ENCODE peak calls at places on chromosomes 1 and 21, in six cellular contexts. One of them, this sample, is unnamed.

GRCh38 chr21:35932232-35932911 is 128.0 kb downstream of the SETD4 start:
- DNase-seq in GM23248: peak
- DNase-seq in left ventricle myocardium inferior: peak
- DNase-seq in myocyte: peak
- DNase-seq in DMS79 treated with DMSO at 0.1 percent for 48 hours: peak
- DNase-seq in stimulated activated CD4-positive, alpha-beta T cell treated with anti-CD3 and anti-CD28 coated beads, Interleukin-2, amount 100 ng/mL, for 24 hours: no peak
- DNase-seq in this sample: peak

GRCh38 chr1:21904725-21905520 is 32.2 kb downstream of the HSPG2 start:
- DNase-seq in myocyte: peak
- DNase-seq in left ventricle myocardium inferior: peak
- DNase-seq in stimulated activated CD4-positive, alpha-beta T cell treated with anti-CD3 and anti-CD28 coated beads, Interleukin-2, amount 100 ng/mL, for 24 hours: peak
- DNase-seq in DMS79 treated with DMSO at 0.1 percent for 48 hours: no peak
- DNase-seq in GM23248: peak
- DNase-seq in this sample: peak

GRCh38 chr1:912740-913301 is 10.9 kb upstream of the SAMD11 start:
- DNase-seq in left ventricle myocardium inferior: peak
- DNase-seq in stimulated activated CD4-positive, alpha-beta T cell treated with anti-CD3 and anti-CD28 coated beads, Interleukin-2, amount 100 ng/mL, for 24 hours: no peak
- DNase-seq in GM23248: peak
- DNase-seq in DMS79 treated with DMSO at 0.1 percent for 48 hours: no peak
- DNase-seq in myocyte: no peak
- DNase-seq in this sample: no peak

GRCh38 chr1:119626841-119627240 is 21.2 kb downstream of the ZNF697 start:
- DNase-seq in stimulated activated CD4-positive, alpha-beta T cell treated with anti-CD3 and anti-CD28 coated beads, Interleukin-2, amount 100 ng/mL, for 24 hours: no peak
- DNase-seq in myocyte: peak
- DNase-seq in left ventricle myocardium inferior: no peak
- DNase-seq in DMS79 treated with DMSO at 0.1 percent for 48 hours: no peak
- DNase-seq in GM23248: peak
- DNase-seq in this sample: peak

GRCh38 chr1:182051938-182052337 is 9.6 kb downstream of the ZNF648 start:
- DNase-seq in left ventricle myocardium inferior: no peak
- DNase-seq in stimulated activated CD4-positive, alpha-beta T cell treated with anti-CD3 and anti-CD28 coated beads, Interleukin-2, amount 100 ng/mL, for 24 hours: no peak
- DNase-seq in myocyte: no peak
- DNase-seq in GM23248: peak
- DNase-seq in DMS79 treated with DMSO at 0.1 percent for 48 hours: no peak
- DNase-seq in this sample: no peak

GRCh38 chr1:95685091-95685490 is 451.1 kb downstream of the RWDD3 start:
- DNase-seq in stimulated activated CD4-positive, alpha-beta T cell treated with anti-CD3 and anti-CD28 coated beads, Interleukin-2, amount 100 ng/mL, for 24 hours: no peak
- DNase-seq in myocyte: no peak
- DNase-seq in GM23248: no peak
- DNase-seq in DMS79 treated with DMSO at 0.1 percent for 48 hours: no peak
- DNase-seq in left ventricle myocardium inferior: no peak
- DNase-seq in this sample: no peak

GRCh38 chr1:17764578-17764977 is 9.4 kb downstream of the ACTL8 start:
- DNase-seq in GM23248: peak
- DNase-seq in left ventricle myocardium inferior: no peak
- DNase-seq in stimulated activated CD4-positive, alpha-beta T cell treated with anti-CD3 and anti-CD28 coated beads, Interleukin-2, amount 100 ng/mL, for 24 hours: no peak
- DNase-seq in myocyte: no peak
- DNase-seq in DMS79 treated with DMSO at 0.1 percent for 48 hours: no peak
- DNase-seq in this sample: no peak

GRCh38 chr21:38140192-38140905 is 116.4 kb upstream of the KCNJ15 start:
- DNase-seq in myocyte: peak
- DNase-seq in DMS79 treated with DMSO at 0.1 percent for 48 hours: no peak
- DNase-seq in stimulated activated CD4-positive, alpha-beta T cell treated with anti-CD3 and anti-CD28 coated beads, Interleukin-2, amount 100 ng/mL, for 24 hours: no peak
- DNase-seq in left ventricle myocardium inferior: peak
- DNase-seq in GM23248: peak
- DNase-seq in this sample: no peak

GRCh38 chr1:89598450-89599331 is 34.2 kb upstream of the LRRC8C start:
- DNase-seq in left ventricle myocardium inferior: no peak
- DNase-seq in myocyte: peak
- DNase-seq in stimulated activated CD4-positive, alpha-beta T cell treated with anti-CD3 and anti-CD28 coated beads, Interleukin-2, amount 100 ng/mL, for 24 hours: no peak
- DNase-seq in GM23248: peak
- DNase-seq in DMS79 treated with DMSO at 0.1 percent for 48 hours: peak
- DNase-seq in this sample: peak

GRCh38 chr1:109770331-109771095 is 6.8 kb upstream of the EPS8L3 start:
- DNase-seq in DMS79 treated with DMSO at 0.1 percent for 48 hours: no peak
- DNase-seq in left ventricle myocardium inferior: peak
- DNase-seq in myocyte: no peak
- DNase-seq in GM23248: no peak
- DNase-seq in stimulated activated CD4-positive, alpha-beta T cell treated with anti-CD3 and anti-CD28 coated beads, Interleukin-2, amount 100 ng/mL, for 24 hours: no peak
- DNase-seq in this sample: no peak

GRCh38 chr1:223820976-223821375 is 24.8 kb downstream of the TP53BP2 start:
- DNase-seq in GM23248: peak
- DNase-seq in stimulated activated CD4-positive, alpha-beta T cell treated with anti-CD3 and anti-CD28 coated beads, Interleukin-2, amount 100 ng/mL, for 24 hours: no peak
- DNase-seq in DMS79 treated with DMSO at 0.1 percent for 48 hours: no peak
- DNase-seq in myocyte: no peak
- DNase-seq in left ventricle myocardium inferior: no peak
- DNase-seq in this sample: no peak

GRCh38 chr1:111736548-111737215 is 2.5 kb downstream of the INKA2 start:
- DNase-seq in DMS79 treated with DMSO at 0.1 percent for 48 hours: peak
- DNase-seq in stimulated activated CD4-positive, alpha-beta T cell treated with anti-CD3 and anti-CD28 coated beads, Interleukin-2, amount 100 ng/mL, for 24 hours: no peak
- DNase-seq in GM23248: no peak
- DNase-seq in myocyte: peak
- DNase-seq in left ventricle myocardium inferior: peak
- DNase-seq in this sample: no peak

GRCh38 chr1:162633327-162633762 is 1.1 kb downstream of the DDR2 start:
- DNase-seq in GM23248: peak
- DNase-seq in left ventricle myocardium inferior: no peak
- DNase-seq in stimulated activated CD4-positive, alpha-beta T cell treated with anti-CD3 and anti-CD28 coated beads, Interleukin-2, amount 100 ng/mL, for 24 hours: no peak
- DNase-seq in DMS79 treated with DMSO at 0.1 percent for 48 hours: no peak
- DNase-seq in myocyte: peak
- DNase-seq in this sample: no peak

GRCh38 chr1:20787775-20788488 is 825 bp upstream of the HP1BP3 start:
- DNase-seq in stimulated activated CD4-positive, alpha-beta T cell treated with anti-CD3 and anti-CD28 coated beads, Interleukin-2, amount 100 ng/mL, for 24 hours: no peak
- DNase-seq in myocyte: peak
- DNase-seq in GM23248: peak
- DNase-seq in left ventricle myocardium inferior: no peak
- DNase-seq in DMS79 treated with DMSO at 0.1 percent for 48 hours: peak
- DNase-seq in this sample: peak

GRCh38 chr1:155207578-155208405 is at the start of gene THBS3:
- DNase-seq in DMS79 treated with DMSO at 0.1 percent for 48 hours: peak
- DNase-seq in GM23248: peak
- DNase-seq in myocyte: peak
- DNase-seq in left ventricle myocardium inferior: peak
- DNase-seq in stimulated activated CD4-positive, alpha-beta T cell treated with anti-CD3 and anti-CD28 coated beads, Interleukin-2, amount 100 ng/mL, for 24 hours: no peak
- DNase-seq in this sample: no peak

GRCh38 chr1:32764826-32765545 is 52.2 kb downstream of the YARS1 start:
- DNase-seq in stimulated activated CD4-positive, alpha-beta T cell treated with anti-CD3 and anti-CD28 coated beads, Interleukin-2, amount 100 ng/mL, for 24 hours: no peak
- DNase-seq in left ventricle myocardium inferior: no peak
- DNase-seq in GM23248: no peak
- DNase-seq in DMS79 treated with DMSO at 0.1 percent for 48 hours: peak
- DNase-seq in myocyte: no peak
- DNase-seq in this sample: no peak

GRCh38 chr1:215146252-215146975 is 63.9 kb downstream of the KCNK2 start:
- DNase-seq in stimulated activated CD4-positive, alpha-beta T cell treated with anti-CD3 and anti-CD28 coated beads, Interleukin-2, amount 100 ng/mL, for 24 hours: no peak
- DNase-seq in GM23248: peak
- DNase-seq in DMS79 treated with DMSO at 0.1 percent for 48 hours: no peak
- DNase-seq in left ventricle myocardium inferior: no peak
- DNase-seq in myocyte: peak
- DNase-seq in this sample: no peak

GRCh38 chr1:64042331-64043100 is 160.9 kb upstream of the UBE2U start:
- DNase-seq in DMS79 treated with DMSO at 0.1 percent for 48 hours: no peak
- DNase-seq in left ventricle myocardium inferior: no peak
- DNase-seq in myocyte: no peak
- DNase-seq in GM23248: peak
- DNase-seq in stimulated activated CD4-positive, alpha-beta T cell treated with anti-CD3 and anti-CD28 coated beads, Interleukin-2, amount 100 ng/mL, for 24 hours: no peak
- DNase-seq in this sample: peak

GRCh38 chr1:179016694-179017382 is 8.9 kb upstream of the FAM20B start:
- DNase-seq in left ventricle myocardium inferior: peak
- DNase-seq in DMS79 treated with DMSO at 0.1 percent for 48 hours: peak
- DNase-seq in GM23248: peak
- DNase-seq in myocyte: peak
- DNase-seq in stimulated activated CD4-positive, alpha-beta T cell treated with anti-CD3 and anti-CD28 coated beads, Interleukin-2, amount 100 ng/mL, for 24 hours: no peak
- DNase-seq in this sample: peak

GRCh38 chr1:58539553-58539952 is 7.0 kb downstream of the OMA1 start:
- DNase-seq in left ventricle myocardium inferior: no peak
- DNase-seq in myocyte: peak
- DNase-seq in GM23248: no peak
- DNase-seq in stimulated activated CD4-positive, alpha-beta T cell treated with anti-CD3 and anti-CD28 coated beads, Interleukin-2, amount 100 ng/mL, for 24 hours: no peak
- DNase-seq in DMS79 treated with DMSO at 0.1 percent for 48 hours: no peak
- DNase-seq in this sample: no peak

GRCh38 chr1:20439282-20439681 is 46.7 kb downstream of the CAMK2N1 start:
- DNase-seq in left ventricle myocardium inferior: no peak
- DNase-seq in GM23248: peak
- DNase-seq in myocyte: peak
- DNase-seq in stimulated activated CD4-positive, alpha-beta T cell treated with anti-CD3 and anti-CD28 coated beads, Interleukin-2, amount 100 ng/mL, for 24 hours: no peak
- DNase-seq in DMS79 treated with DMSO at 0.1 percent for 48 hours: no peak
- DNase-seq in this sample: peak

GRCh38 chr1:232813757-232814156 is 8.5 kb downstream of the MAP10 start:
- DNase-seq in left ventricle myocardium inferior: no peak
- DNase-seq in DMS79 treated with DMSO at 0.1 percent for 48 hours: no peak
- DNase-seq in GM23248: no peak
- DNase-seq in stimulated activated CD4-positive, alpha-beta T cell treated with anti-CD3 and anti-CD28 coated beads, Interleukin-2, amount 100 ng/mL, for 24 hours: no peak
- DNase-seq in myocyte: no peak
- DNase-seq in this sample: no peak

GRCh38 chr1:4075436-4076225 is 175.6 kb upstream of the C1orf174 start:
- DNase-seq in myocyte: no peak
- DNase-seq in DMS79 treated with DMSO at 0.1 percent for 48 hours: no peak
- DNase-seq in stimulated activated CD4-positive, alpha-beta T cell treated with anti-CD3 and anti-CD28 coated beads, Interleukin-2, amount 100 ng/mL, for 24 hours: no peak
- DNase-seq in GM23248: no peak
- DNase-seq in left ventricle myocardium inferior: no peak
- DNase-seq in this sample: no peak

GRCh38 chr21:40846566-40847411 is at the start of gene DSCAM:
- DNase-seq in left ventricle myocardium inferior: no peak
- DNase-seq in myocyte: no peak
- DNase-seq in DMS79 treated with DMSO at 0.1 percent for 48 hours: peak
- DNase-seq in stimulated activated CD4-positive, alpha-beta T cell treated with anti-CD3 and anti-CD28 coated beads, Interleukin-2, amount 100 ng/mL, for 24 hours: no peak
- DNase-seq in GM23248: no peak
- DNase-seq in this sample: no peak

GRCh38 chr1:1910651-1911389 is 4.2 kb upstream of the CALML6 start:
- DNase-seq in DMS79 treated with DMSO at 0.1 percent for 48 hours: no peak
- DNase-seq in myocyte: no peak
- DNase-seq in stimulated activated CD4-positive, alpha-beta T cell treated with anti-CD3 and anti-CD28 coated beads, Interleukin-2, amount 100 ng/mL, for 24 hours: no peak
- DNase-seq in GM23248: no peak
- DNase-seq in left ventricle myocardium inferior: no peak
- DNase-seq in this sample: no peak

GRCh38 chr21:33975548-33976081 is 60.0 kb upstream of the ATP5PO start:
- DNase-seq in stimulated activated CD4-positive, alpha-beta T cell treated with anti-CD3 and anti-CD28 coated beads, Interleukin-2, amount 100 ng/mL, for 24 hours: peak
- DNase-seq in left ventricle myocardium inferior: no peak
- DNase-seq in DMS79 treated with DMSO at 0.1 percent for 48 hours: no peak
- DNase-seq in myocyte: peak
- DNase-seq in GM23248: peak
- DNase-seq in this sample: peak

GRCh38 chr1:39184354-39184818 is 20.1 kb upstream of the MACF1 start:
- DNase-seq in GM23248: no peak
- DNase-seq in left ventricle myocardium inferior: no peak
- DNase-seq in stimulated activated CD4-positive, alpha-beta T cell treated with anti-CD3 and anti-CD28 coated beads, Interleukin-2, amount 100 ng/mL, for 24 hours: no peak
- DNase-seq in myocyte: no peak
- DNase-seq in DMS79 treated with DMSO at 0.1 percent for 48 hours: no peak
- DNase-seq in this sample: no peak

GRCh38 chr1:18045654-18046053 is 61.9 kb upstream of the IGSF21 start:
- DNase-seq in myocyte: no peak
- DNase-seq in GM23248: no peak
- DNase-seq in stimulated activated CD4-positive, alpha-beta T cell treated with anti-CD3 and anti-CD28 coated beads, Interleukin-2, amount 100 ng/mL, for 24 hours: no peak
- DNase-seq in left ventricle myocardium inferior: no peak
- DNase-seq in DMS79 treated with DMSO at 0.1 percent for 48 hours: no peak
- DNase-seq in this sample: no peak

GRCh38 chr1:226680653-226681052 is 58.4 kb downstream of the ITPKB start:
- DNase-seq in myocyte: no peak
- DNase-seq in stimulated activated CD4-positive, alpha-beta T cell treated with anti-CD3 and anti-CD28 coated beads, Interleukin-2, amount 100 ng/mL, for 24 hours: no peak
- DNase-seq in GM23248: no peak
- DNase-seq in left ventricle myocardium inferior: no peak
- DNase-seq in DMS79 treated with DMSO at 0.1 percent for 48 hours: no peak
- DNase-seq in this sample: no peak

GRCh38 chr21:35316456-35316855 is 267.4 kb upstream of the RUNX1 start:
- DNase-seq in DMS79 treated with DMSO at 0.1 percent for 48 hours: no peak
- DNase-seq in GM23248: no peak
- DNase-seq in stimulated activated CD4-positive, alpha-beta T cell treated with anti-CD3 and anti-CD28 coated beads, Interleukin-2, amount 100 ng/mL, for 24 hours: no peak
- DNase-seq in myocyte: no peak
- DNase-seq in left ventricle myocardium inferior: no peak
- DNase-seq in this sample: no peak

GRCh38 chr1:68174173-68175113 is 57.9 kb downstream of the WLS start:
- DNase-seq in myocyte: peak
- DNase-seq in GM23248: peak
- DNase-seq in left ventricle myocardium inferior: no peak
- DNase-seq in stimulated activated CD4-positive, alpha-beta T cell treated with anti-CD3 and anti-CD28 coated beads, Interleukin-2, amount 100 ng/mL, for 24 hours: no peak
- DNase-seq in DMS79 treated with DMSO at 0.1 percent for 48 hours: no peak
- DNase-seq in this sample: peak

GRCh38 chr1:173507205-173507846 is 30.2 kb downstream of the PRDX6 start:
- DNase-seq in myocyte: peak
- DNase-seq in stimulated activated CD4-positive, alpha-beta T cell treated with anti-CD3 and anti-CD28 coated beads, Interleukin-2, amount 100 ng/mL, for 24 hours: no peak
- DNase-seq in GM23248: peak
- DNase-seq in left ventricle myocardium inferior: no peak
- DNase-seq in DMS79 treated with DMSO at 0.1 percent for 48 hours: peak
- DNase-seq in this sample: peak

GRCh38 chr1:68984289-68984688 is 487.4 kb upstream of the DEPDC1 start:
- DNase-seq in stimulated activated CD4-positive, alpha-beta T cell treated with anti-CD3 and anti-CD28 coated beads, Interleukin-2, amount 100 ng/mL, for 24 hours: no peak
- DNase-seq in myocyte: no peak
- DNase-seq in DMS79 treated with DMSO at 0.1 percent for 48 hours: no peak
- DNase-seq in GM23248: no peak
- DNase-seq in left ventricle myocardium inferior: no peak
- DNase-seq in this sample: no peak

GRCh38 chr1:151693057-151693651 is 23.4 kb downstream of the CELF3 start:
- DNase-seq in left ventricle myocardium inferior: no peak
- DNase-seq in stimulated activated CD4-positive, alpha-beta T cell treated with anti-CD3 and anti-CD28 coated beads, Interleukin-2, amount 100 ng/mL, for 24 hours: no peak
- DNase-seq in GM23248: peak
- DNase-seq in myocyte: peak
- DNase-seq in DMS79 treated with DMSO at 0.1 percent for 48 hours: peak
- DNase-seq in this sample: peak

GRCh38 chr1:151175910-151176309 is at the start of gene TMOD4:
- DNase-seq in DMS79 treated with DMSO at 0.1 percent for 48 hours: no peak
- DNase-seq in myocyte: peak
- DNase-seq in stimulated activated CD4-positive, alpha-beta T cell treated with anti-CD3 and anti-CD28 coated beads, Interleukin-2, amount 100 ng/mL, for 24 hours: no peak
- DNase-seq in left ventricle myocardium inferior: no peak
- DNase-seq in GM23248: peak
- DNase-seq in this sample: no peak

This sample was measured in hepatic stellate cell.